ENCODE peak calls at places on chromosome 17, in nine cellular contexts. T, F, G, C, Y, M, Z, V and B are unnamed samples.

GRCh38 chr17:43126911-43127290 is 1.7 kb upstream of the BRCA1 start:
- DNase-seq in T (no peak), F (no peak), G (no peak), C (no peak), Y (no peak), M (no peak), Z (no peak), V (no peak), B (no peak)

GRCh38 chr17:39306509-39307212 is 80.9 kb upstream of the STAC2 start:
- DNase-seq in T (no peak), F (no peak), G (no peak), C (no peak), Y (no peak), M (no peak), Z (no peak), V (no peak), B (no peak)

GRCh38 chr17:76053230-76054111 is 18.8 kb downstream of the SRP68 start:
- DNase-seq in T (no peak), F (no peak), G (peak), C (no peak), Y (peak), M (no peak), Z (no peak), V (no peak), B (no peak)

GRCh38 chr17:15457723-15458094 is 9.7 kb downstream of the CDRT4 start:
- DNase-seq in T (no peak), F (peak), G (no peak), C (no peak), Y (no peak), M (no peak), Z (peak), V (no peak), B (peak)

GRCh38 chr17:80879723-80880649 is 111.7 kb upstream of the CHMP6 start:
- DNase-seq in T (no peak), F (no peak), G (no peak), C (no peak), Y (no peak), M (no peak), Z (no peak), V (no peak), B (peak)

GRCh38 chr17:64777413-64778101 is 115.5 kb upstream of the SMURF2 start:
- DNase-seq in T (no peak), F (peak), G (no peak), C (no peak), Y (no peak), M (no peak), Z (peak), V (no peak), B (no peak)

GRCh38 chr17:18356624-18357023 is 6.7 kb downstream of the SHMT1 start:
- DNase-seq in T (no peak), F (peak), G (no peak), C (no peak), Y (no peak), M (no peak), Z (peak), V (no peak), B (no peak)

GRCh38 chr17:81511800-81512559 is 619 bp downstream of the ACTG1 start:
- DNase-seq in T (no peak), F (no peak), G (peak), C (no peak), Y (peak), M (no peak), Z (no peak), V (no peak), B (peak)

GRCh38 chr17:50550661-50551432 is 3.9 kb downstream of the SPATA20 start:
- DNase-seq in T (peak), F (peak), G (peak), C (no peak), Y (peak), M (no peak), Z (peak), V (no peak), B (peak)

GRCh38 chr17:238071-238963 is 56.9 kb upstream of the DOC2B start:
- DNase-seq in T (no peak), F (no peak), G (no peak), C (no peak), Y (no peak), M (no peak), Z (no peak), V (no peak), B (no peak)

GRCh38 chr17:15655162-15655561 is 28.9 kb downstream of the TRIM16 start:
- DNase-seq in T (no peak), F (no peak), G (no peak), C (no peak), Y (no peak), M (no peak), Z (no peak), V (no peak), B (no peak)

GRCh38 chr17:81466564-81467472 is 45.8 kb downstream of the ACTG1 start:
- DNase-seq in T (no peak), F (no peak), G (no peak), C (no peak), Y (no peak), M (no peak), Z (no peak), V (no peak), B (no peak)

GRCh38 chr17:71441098-71441497 is 679.7 kb upstream of the SOX9 start:
- DNase-seq in T (peak), F (no peak), G (peak), C (no peak), Y (peak), M (no peak), Z (no peak), V (no peak), B (no peak)

GRCh38 chr17:8753136-8753975 is 5.0 kb downstream of the SPDYE4 start:
- DNase-seq in T (no peak), F (no peak), G (no peak), C (no peak), Y (no peak), M (no peak), Z (no peak), V (no peak), B (no peak)